ENCODE peak calls at places on chromosomes 7 and 10, in five cellular contexts. K, J, S, Y and X are unnamed samples.

GRCh38 chr7:27840314-27840713 is 100.4 kb downstream of the TAX1BP1 start:
- DNase-seq in J (no peak), Y (no peak), K (no peak), S (no peak), X (no peak)

GRCh38 chr10:4170181-4170580 is 385.2 kb upstream of the KLF6 start:
- DNase-seq in Y (no peak), S (no peak), K (no peak), J (no peak), X (no peak)

GRCh38 chr10:17805921-17806577 is 3.1 kb upstream of the MRC1 start:
- DNase-seq in Y (no peak), S (no peak), J (no peak), K (peak; percentile 31), X (peak; percentile 24)

GRCh38 chr10:69451209-69451783 is at the start of gene TSPAN15:
- DNase-seq in K (peak; percentile 94), Y (peak; percentile 87), J (peak; percentile 68), S (peak; percentile 45), X (peak; percentile 96)

GRCh38 chr10:26628395-26628794 is 69.1 kb upstream of the PDSS1 start:
- DNase-seq in K (no peak), Y (no peak), S (no peak), J (no peak), X (no peak)

GRCh38 chr7:65962033-65962432 is 20.0 kb downstream of the GUSB start:
- DNase-seq in Y (no peak), S (no peak), J (no peak), K (no peak), X (no peak)

GRCh38 chr7:139043823-139044812 is 8.3 kb upstream of the ZC3HAV1L start:
- DNase-seq in Y (peak; percentile 84), K (peak; percentile 58), S (no peak), J (peak; percentile 16), X (no peak)

GRCh38 chr7:108589874-108590273 is 20.2 kb downstream of the DNAJB9 start:
- DNase-seq in S (no peak), J (no peak), Y (no peak), K (no peak), X (no peak)

GRCh38 chr10:60382946-60383681 is 6.6 kb downstream of the ANK3 start:
- DNase-seq in K (peak; percentile 11), S (no peak), J (no peak), Y (no peak), X (no peak)

GRCh38 chr10:49542353-49542752 is 3.4 kb upstream of the ERCC6 start:
- DNase-seq in S (no peak), J (no peak), Y (no peak), K (no peak), X (peak; percentile 45)

GRCh38 chr10:13536674-13537366 is 8.0 kb upstream of the BEND7 start:
- DNase-seq in K (peak; percentile 70), Y (peak; percentile 69), S (peak; percentile 16), J (peak; percentile 65), X (peak; percentile 94)

GRCh38 chr7:132646064-132646463 is 69.8 kb upstream of the PLXNA4 start:
- DNase-seq in S (no peak), Y (no peak), J (no peak), K (no peak), X (peak; percentile 31)

GRCh38 chr7:6179620-6180343 is 92.6 kb downstream of the CYTH3 start:
- DNase-seq in Y (no peak), S (no peak), K (no peak), J (no peak), X (no peak)

GRCh38 chr10:124308811-124309210 is 109.9 kb downstream of the OAT start:
- DNase-seq in S (no peak), Y (no peak), J (no peak), K (no peak), X (no peak)

GRCh38 chr10:6920072-6921019 is 340.3 kb upstream of the PRKCQ start:
- DNase-seq in K (peak; percentile 68), J (peak; percentile 33), Y (peak; percentile 87), S (no peak), X (peak; percentile 92)

GRCh38 chr10:72229261-72230251 is 13.5 kb upstream of the ASCC1 start:
- DNase-seq in S (no peak), Y (no peak), J (no peak), K (peak; percentile 32), X (no peak)

GRCh38 chr10:32253300-32253699 is 93.7 kb downstream of the EPC1 start:
- DNase-seq in J (no peak), K (peak; percentile 23), Y (peak; percentile 51), S (no peak), X (no peak)

GRCh38 chr7:50446542-50446960 is 3.6 kb downstream of the FIGNL1 start:
- DNase-seq in Y (no peak), K (peak; percentile 38), J (peak; percentile 39), S (peak; percentile 62), X (no peak)

GRCh38 chr10:35888400-35888799 is 246.3 kb upstream of the FZD8 start:
- DNase-seq in J (no peak), K (no peak), Y (no peak), S (no peak), X (no peak)

GRCh38 chr10:88557659-88558058 is 25.5 kb downstream of the RNLS start:
- DNase-seq in Y (no peak), J (no peak), K (no peak), S (no peak), X (no peak)

GRCh38 chr7:149887311-149887710 is 13.5 kb downstream of the ATP6V0E2 start:
- DNase-seq in J (no peak), S (no peak), K (no peak), Y (peak; percentile 1), X (no peak)

GRCh38 chr7:113408999-113409398 is 290.6 kb upstream of the SMIM30 start:
- DNase-seq in Y (no peak), K (no peak), J (no peak), S (no peak), X (no peak)

GRCh38 chr7:47405921-47406765 is 175.8 kb downstream of the TNS3 start:
- DNase-seq in S (no peak), Y (no peak), K (peak; percentile 49), J (peak; percentile 63), X (no peak)

GRCh38 chr7:116380030-116380429 is 119.5 kb upstream of the CAV2 start:
- DNase-seq in S (no peak), J (no peak), K (no peak), Y (no peak), X (no peak)

DNA sequence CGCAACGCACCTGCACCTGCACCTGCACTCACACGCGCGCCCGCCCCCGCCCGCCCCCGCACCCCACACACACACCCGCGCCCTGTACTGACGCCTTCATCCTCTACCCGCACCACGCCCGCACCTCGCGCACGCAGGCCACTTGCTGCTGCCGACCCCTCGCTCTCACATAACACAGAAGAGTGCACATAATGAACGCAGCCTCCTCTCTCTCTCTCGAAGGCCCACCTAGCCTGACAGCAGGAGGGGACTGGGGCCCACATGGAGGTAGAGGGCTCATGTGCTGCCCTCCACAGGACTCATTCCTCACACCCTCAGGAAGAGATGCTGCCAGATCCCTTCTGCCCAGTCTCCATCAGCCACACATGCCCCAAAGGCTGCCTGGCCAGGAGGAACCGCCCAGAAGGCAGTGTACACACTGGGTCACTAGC is 432 bp upstream of the CAMK2B start:
- DNase-seq in Y (no peak), K (peak; percentile 31), J (no peak), S (no peak), X (peak; percentile 61)
- TF ChIP-seq JUNB in Y (no peak), K (no peak), J (no peak), S (no peak), X (no peak)

DNA sequence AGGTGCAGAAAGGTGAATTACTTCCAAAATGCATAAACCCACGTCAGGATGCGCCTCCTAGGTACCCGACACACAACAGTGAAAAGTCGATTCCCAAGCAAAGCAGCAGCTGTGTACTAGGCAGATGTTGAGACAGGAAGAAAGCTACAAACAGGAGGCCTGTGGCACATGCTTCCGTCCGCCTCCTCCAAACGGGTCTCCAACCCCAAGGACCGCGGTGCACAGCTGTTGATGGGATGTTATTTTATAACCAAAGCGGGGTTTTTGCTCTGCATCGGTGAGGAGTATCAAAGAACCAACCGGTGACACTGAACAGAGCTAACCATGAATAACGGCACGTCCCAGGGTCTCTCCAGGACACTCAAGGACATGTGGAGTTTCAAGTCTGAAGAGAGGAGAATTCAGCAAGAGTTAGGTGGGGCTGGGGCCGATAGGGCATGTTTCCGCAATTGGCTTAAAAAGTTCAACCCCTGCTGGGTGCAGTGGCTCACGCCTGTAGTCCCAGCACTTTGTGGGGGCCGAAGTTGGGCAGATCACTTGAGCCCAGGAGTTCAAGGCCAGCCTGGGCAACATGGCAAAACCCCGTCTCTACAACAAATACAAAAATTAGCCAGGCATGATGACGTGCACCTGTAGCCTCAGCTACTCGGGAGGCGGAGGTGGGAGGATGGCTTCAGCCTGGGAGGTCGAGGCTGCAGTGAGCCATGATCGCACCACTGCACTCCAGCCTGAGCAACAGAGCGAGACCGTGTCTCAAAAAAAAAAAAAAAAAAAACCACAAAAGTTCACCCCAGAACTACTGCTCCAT is 108.0 kb downstream of the SMURF1 start:
- DNase-seq in Y (no peak), K (no peak), J (no peak), S (no peak), X (no peak)
- TF ChIP-seq JUNB in Y (no peak), K (no peak), J (no peak), S (no peak), X (no peak)

GRCh38 chr7:96205665-96206064 is 116.2 kb downstream of the SLC25A13 start:
- DNase-seq in Y (no peak), S (no peak), K (no peak), J (no peak), X (no peak)

GRCh38 chr7:96202102-96202501 is 119.8 kb downstream of the SLC25A13 start:
- DNase-seq in S (no peak), K (no peak), J (no peak), Y (no peak), X (no peak)

GRCh38 chr7:96200740-96201139 is 121.2 kb downstream of the SLC25A13 start:
- DNase-seq in J (no peak), S (no peak), Y (no peak), K (no peak), X (no peak)

GRCh38 chr7:96203781-96204180 is 118.1 kb downstream of the SLC25A13 start:
- DNase-seq in K (no peak), S (no peak), Y (no peak), J (no peak), X (no peak)

GRCh38 chr7:96204601-96205000 is 117.3 kb downstream of the SLC25A13 start:
- DNase-seq in J (no peak), Y (no peak), K (no peak), S (no peak), X (no peak)
- TF ChIP-seq JUNB in J (no peak), Y (no peak), K (no peak), S (no peak), X (no peak)

DNA sequence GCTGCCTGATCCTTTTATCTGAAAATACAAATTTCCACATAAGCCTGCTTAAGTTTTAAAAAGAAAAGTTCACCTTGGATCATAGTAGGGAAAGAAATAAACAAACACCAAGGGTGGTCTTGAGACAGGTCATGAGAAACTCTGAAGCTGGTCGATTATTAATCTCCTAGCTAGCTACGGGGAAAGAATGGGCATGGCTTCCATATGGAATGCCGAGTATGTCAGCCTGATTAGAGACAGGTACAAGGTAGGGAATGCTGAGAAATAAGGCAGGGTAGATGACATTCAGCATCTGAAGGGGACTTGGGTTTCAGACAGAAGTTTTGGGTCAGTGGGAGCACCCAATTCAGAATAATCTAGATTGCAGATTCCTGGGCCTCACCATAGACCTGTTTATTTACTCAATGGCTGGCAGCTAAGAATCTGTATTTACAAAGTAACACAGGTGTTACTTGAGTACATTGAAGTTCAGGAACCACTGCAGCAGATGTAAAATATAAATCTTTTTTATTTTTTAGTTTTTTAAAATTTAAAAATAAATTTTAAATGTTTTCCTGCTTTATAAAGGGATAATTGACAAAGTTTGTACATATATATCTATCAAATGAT is 49.0 kb downstream of the SCIN start:
- DNase-seq in Y (no peak), K (no peak), J (no peak), S (no peak), X (peak; percentile 60)
- TF ChIP-seq JUNB in Y (no peak), K (no peak), J (no peak), S (no peak), X (no peak)